ENCODE peak calls at places on chromosomes 16 and 17, in six cellular contexts. O is fibroblast of pulmonary artery, R is tibial artery, X is AG04449, F is AG09309, E is Peyer's patch. C is an unnamed sample.

GRCh38 chr17:3683054-3683511 is 12.9 kb downstream of the P2RX5 start:
- DNase-seq in O (peak; percentile 34), R (no peak), F (no peak), E (peak; percentile 52), X (no peak), C (no peak)

GRCh38 chr17:33385133-33385532 is 92.0 kb upstream of the ASIC2 start:
- DNase-seq in X (no peak), F (no peak), R (no peak), O (no peak), E (no peak), C (no peak)

GRCh38 chr17:33014751-33015150 is 23.1 kb downstream of the SPACA3 start:
- DNase-seq in F (no peak), E (no peak), X (no peak), O (no peak), R (no peak), C (no peak)

GRCh38 chr16:15502041-15502725 is 67.8 kb downstream of the BMERB1 start:
- DNase-seq in R (no peak), F (peak; percentile 71), X (peak; percentile 69), E (no peak), O (peak; percentile 87), C (no peak)

GRCh38 chr16:49453983-49454382 is 80.4 kb downstream of the C16orf78 start:
- DNase-seq in F (no peak), E (no peak), R (no peak), X (no peak), O (no peak), C (peak; percentile 11)

GRCh38 chr17:67891481-67892119 is 66.3 kb downstream of the BPTF start:
- DNase-seq in X (no peak), F (peak; percentile 32), R (no peak), E (no peak), O (peak; percentile 77), C (no peak)

GRCh38 chr17:57480438-57481196 is 224.3 kb downstream of the MSI2 start:
- DNase-seq in R (no peak), O (peak; percentile 52), F (peak; percentile 16), E (no peak), X (peak; percentile 52), C (no peak)

GRCh38 chr17:73393962-73394361 is 82.2 kb upstream of the CDC42EP4 start:
- DNase-seq in O (no peak), E (no peak), F (no peak), R (no peak), X (no peak), C (no peak)

GRCh38 chr16:20814761-20815160 is 8.4 kb downstream of the REXO5 start:
- DNase-seq in E (no peak), X (no peak), F (no peak), R (no peak), O (no peak), C (no peak)

GRCh38 chr17:82031885-82032627 is 578 bp downstream of the RAC3 start:
- DNase-seq in O (no peak), R (no peak), E (peak; percentile 27), F (no peak), X (no peak), C (no peak)

GRCh38 chr17:60089097-60089844 is 10.6 kb upstream of the HEATR6 start:
- DNase-seq in R (no peak), X (no peak), E (peak; percentile 84), O (no peak), F (no peak), C (no peak)

GRCh38 chr17:31807846-31808245 is 51.2 kb downstream of the COPRS start:
- DNase-seq in R (no peak), E (no peak), O (no peak), F (no peak), X (no peak), C (no peak)

GRCh38 chr17:73705594-73705993 is 61.3 kb upstream of the SDK2 start:
- DNase-seq in E (no peak), X (peak; percentile 29), O (peak; percentile 7), F (peak; percentile 10), R (no peak), C (no peak)

GRCh38 chr17:64496348-64496785 is 487 bp downstream of the POLG2 start:
- DNase-seq in O (no peak), F (no peak), X (no peak), E (no peak), R (no peak), C (no peak)

GRCh38 chr16:67967956-67968439 is 439 bp downstream of the SLC12A4 start:
- DNase-seq in X (no peak), F (no peak), E (no peak), O (peak; percentile 32), R (no peak), C (no peak)

GRCh38 chr17:4287710-4288109 is 23.9 kb upstream of the ANKFY1 start:
- DNase-seq in R (no peak), X (no peak), E (no peak), O (no peak), F (no peak), C (no peak)

DNA sequence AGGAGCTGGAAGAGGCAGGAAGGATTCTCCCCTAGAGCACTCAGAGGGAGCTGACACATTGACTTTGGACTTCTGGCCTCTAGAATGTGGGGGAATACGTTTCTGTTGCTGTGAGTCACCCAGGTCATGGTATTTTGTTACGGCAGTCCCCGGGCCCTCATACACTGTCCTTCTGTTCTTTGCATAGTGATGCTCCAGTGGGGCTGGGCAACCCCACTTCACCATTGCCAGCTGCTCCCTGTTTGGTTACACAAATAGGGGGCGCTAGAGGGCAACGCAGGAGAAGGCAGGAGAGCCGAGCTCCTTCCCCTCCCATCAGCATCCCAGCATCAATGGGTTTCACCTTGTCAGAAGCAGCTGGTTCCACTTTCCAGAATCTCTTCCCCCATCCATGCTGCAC is 257.7 kb upstream of the FOXF1 start:
- DNase-seq in E (no peak), O (peak; percentile 55), F (no peak), X (no peak), R (no peak), C (no peak)
- TF ChIP-seq CTCF in E (no peak), O (peak; percentile 62), F (peak; percentile 58), X (peak; percentile 41), R (no peak), C (no peak)

DNA sequence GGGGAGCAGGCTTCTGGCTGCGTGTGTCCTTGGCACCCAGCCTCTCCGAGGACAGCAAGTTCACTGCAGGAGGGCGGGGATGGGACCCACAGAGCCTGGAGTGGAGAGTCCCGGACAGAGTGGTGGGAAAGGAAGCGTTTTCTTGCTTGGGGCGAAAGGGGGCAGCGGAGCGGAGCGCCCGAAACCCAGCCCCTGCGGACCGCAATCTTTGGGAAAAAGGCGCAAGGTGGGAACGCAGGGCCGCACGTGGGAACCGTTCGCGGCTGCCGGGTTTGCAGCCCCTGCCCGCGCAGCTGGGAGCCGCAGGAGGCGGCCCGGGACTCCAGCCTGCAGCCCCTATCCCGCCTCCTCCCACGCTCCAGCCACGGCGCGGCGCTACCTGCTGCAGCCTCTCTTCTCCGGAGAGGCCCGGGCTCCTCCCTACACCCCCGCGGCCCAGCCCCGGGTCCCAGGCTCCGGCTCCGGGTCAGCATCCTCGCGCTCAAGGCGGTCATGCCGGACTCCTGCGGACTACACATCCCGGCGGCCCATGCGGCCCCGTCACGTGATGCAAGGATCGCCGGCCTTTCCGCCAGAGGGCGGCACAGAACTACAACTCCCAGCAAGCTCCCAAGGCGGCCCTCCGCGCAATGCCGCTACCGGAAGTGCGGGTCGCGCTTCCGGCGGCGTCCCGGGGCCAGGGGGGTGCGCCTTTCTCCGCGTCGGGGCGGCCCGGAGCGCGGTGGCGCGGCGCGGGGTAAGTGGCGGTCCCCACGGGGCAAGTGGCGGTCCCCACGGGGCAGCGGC is at the start of the genes NTHL1 and TSC2:
- DNase-seq in X (peak; percentile 70), F (peak; percentile 78), O (peak; percentile 96), E (peak; percentile 95), R (peak; percentile 97), C (peak; percentile 97)
- TF ChIP-seq CTCF in X (peak; percentile 48), F (peak; percentile 26), O (peak; percentile 22), E (peak; percentile 53), R (peak; percentile 56), C (no peak)

DNA sequence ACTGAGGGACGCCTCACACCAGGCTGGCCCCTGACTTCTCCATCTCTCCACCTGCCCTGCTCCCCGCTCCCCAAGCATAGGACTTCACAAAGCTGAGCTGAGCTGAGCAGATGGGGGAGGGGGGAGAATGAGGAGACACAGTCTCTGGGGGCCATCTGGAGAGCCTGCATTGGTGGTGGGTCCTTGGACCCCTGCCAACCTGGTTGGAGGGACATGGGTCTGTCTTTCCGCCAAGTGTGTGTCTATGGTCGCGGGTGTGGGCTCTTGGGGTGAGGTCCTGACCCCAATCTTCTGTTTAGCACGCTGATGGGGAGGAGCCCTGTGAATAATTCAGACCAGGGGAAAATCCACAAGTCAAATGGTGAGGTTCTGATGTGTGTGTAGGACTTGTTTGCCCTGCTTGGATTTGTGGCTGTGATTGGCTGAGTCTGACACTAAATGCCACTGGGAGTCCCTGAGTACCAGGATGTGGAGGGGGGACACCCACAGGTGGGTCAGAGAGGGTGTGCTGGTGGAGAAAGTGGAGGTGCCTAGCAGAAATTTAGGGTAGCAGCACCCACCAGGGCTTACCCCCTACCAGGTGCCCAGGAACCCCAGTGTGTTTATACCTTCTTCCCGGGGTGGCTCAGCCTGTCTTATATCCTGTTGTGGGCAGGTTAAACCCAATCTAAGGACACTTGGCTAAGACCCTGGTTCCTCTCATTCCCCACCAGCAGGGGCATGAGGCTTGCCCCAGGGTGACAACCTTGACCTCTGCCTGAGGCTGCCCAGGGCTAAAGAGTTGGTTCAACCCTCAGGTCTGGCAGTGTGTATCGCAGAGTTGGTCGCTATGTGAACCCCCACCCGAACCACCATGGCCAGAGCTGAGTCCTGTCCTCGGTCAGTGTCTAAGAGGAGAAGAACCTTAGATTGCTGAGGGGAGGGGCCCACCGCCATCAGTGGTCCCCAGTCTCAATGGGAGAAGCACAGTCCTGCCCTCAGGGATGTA is 2.1 kb downstream of the FMNL1 start:
- DNase-seq in X (no peak), R (no peak), E (peak; percentile 46), F (no peak), O (no peak), C (no peak)
- TF ChIP-seq CTCF in X (no peak), R (no peak), E (peak; percentile 5), F (no peak), O (no peak), C (no peak)

DNA sequence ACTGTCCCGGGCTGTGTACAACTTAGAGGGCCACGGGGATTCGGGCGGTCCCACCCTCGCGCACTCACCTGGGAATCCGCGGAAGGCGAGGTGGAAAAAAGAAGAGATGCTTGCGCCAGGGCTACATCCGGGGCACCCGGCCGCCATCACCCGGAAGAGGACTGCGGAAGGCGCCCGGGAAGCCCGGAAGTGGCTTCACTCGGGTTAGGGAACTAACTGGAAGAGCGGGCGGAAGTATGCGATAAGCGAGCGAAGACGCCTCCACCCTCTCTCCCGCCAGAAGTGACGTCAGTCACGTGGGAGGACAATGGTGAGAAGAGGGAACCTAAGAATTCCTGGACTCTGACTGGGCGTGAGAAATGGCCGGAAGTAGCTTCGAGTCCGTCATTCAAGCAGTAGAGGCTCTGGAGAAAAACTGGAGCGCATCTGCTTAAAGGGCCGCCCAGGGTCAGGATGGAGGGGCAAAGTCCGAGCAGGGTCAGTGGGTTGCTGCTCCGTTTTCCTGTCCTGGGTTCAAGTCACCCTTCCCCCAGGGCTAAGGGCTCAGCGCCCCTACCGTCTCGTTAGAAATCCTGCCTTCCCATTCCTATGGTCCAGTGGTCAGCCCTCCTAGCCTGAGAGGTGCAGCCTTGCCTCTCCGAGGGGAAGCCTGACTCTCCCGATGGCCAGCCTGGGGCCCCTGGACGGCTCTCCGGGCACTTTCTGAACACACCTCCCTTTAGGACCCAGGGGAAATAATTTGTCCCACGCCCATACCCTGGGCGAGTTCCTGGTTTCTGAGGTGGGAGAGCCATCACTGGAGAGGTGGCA is at the start of gene CD2BP2:
- DNase-seq in X (peak; percentile 97), F (peak; percentile 99), O (peak; percentile 100), E (peak; percentile 95), R (peak; percentile 98), C (peak; percentile 97)
- TF ChIP-seq CTCF in X (peak; percentile 7), F (peak; percentile 2), O (no peak), E (no peak), R (no peak), C (no peak)